ENCODE peak calls at places on chromosomes 13 and 19, in four cellular contexts. L is thoracic aorta, M is transverse colon, C is A673. F is an unnamed sample.
A peak's percentile ranks its signal among the peaks of the same experiment; 100 is the strongest.

GRCh38 chr19:1509589-1510441 is 3.0 kb downstream of the ADAMTSL5 start:
- DNase-seq in L (no peak), C (peak; percentile 52), M (no peak), F (no peak)

GRCh38 chr13:97364031-97364430 is 69.9 kb upstream of the RAP2A start:
- DNase-seq in L (no peak), M (no peak), C (no peak), F (no peak)

GRCh38 chr19:3526507-3527244 is 12.3 kb upstream of the TEKTIP1 start:
- DNase-seq in L (no peak), M (no peak), C (no peak), F (no peak)

GRCh38 chr19:38142176-38143035 is 81.6 kb downstream of the DPF1 start:
- DNase-seq in M (peak; percentile 15), L (no peak), C (peak; percentile 76), F (peak; percentile 60)

GRCh38 chr19:584240-585001 is 5.3 kb upstream of the HCN2 start:
- DNase-seq in L (no peak), C (peak; percentile 83), M (peak; percentile 45), F (no peak)

GRCh38 chr19:14577885-14578427 is 4.9 kb upstream of the CLEC17A start:
- DNase-seq in C (no peak), L (no peak), M (no peak), F (no peak)

GRCh38 chr13:50080158-50080855 is 65.1 kb downstream of the KCNRG start:
- DNase-seq in L (no peak), M (peak; percentile 30), C (peak; percentile 60), F (no peak)

GRCh38 chr19:48363500-48363809 is 285 bp downstream of the TMEM143 start:
- DNase-seq in C (no peak), M (no peak), L (no peak), F (no peak)

GRCh38 chr13:93687261-93687660 is 460.7 kb downstream of the GPC6 start:
- DNase-seq in C (no peak), M (no peak), L (no peak), F (no peak)

GRCh38 chr13:25977216-25977615 is 74.6 kb downstream of the SHISA2 start:
- DNase-seq in M (no peak), L (no peak), C (peak; percentile 76), F (no peak)

GRCh38 chr13:73894995-73895571 is 239.1 kb downstream of the KLF12 start:
- DNase-seq in L (no peak), M (no peak), C (peak; percentile 65), F (no peak)
- H3K4me1 ChIP-seq in L (peaks cover 15% of the 10 kb centered on the region), M (no peaks in the 10 kb centered on the region), C (peaks cover 23% of the 10 kb centered on the region), F (no peaks in the 10 kb centered on the region)

DNA sequence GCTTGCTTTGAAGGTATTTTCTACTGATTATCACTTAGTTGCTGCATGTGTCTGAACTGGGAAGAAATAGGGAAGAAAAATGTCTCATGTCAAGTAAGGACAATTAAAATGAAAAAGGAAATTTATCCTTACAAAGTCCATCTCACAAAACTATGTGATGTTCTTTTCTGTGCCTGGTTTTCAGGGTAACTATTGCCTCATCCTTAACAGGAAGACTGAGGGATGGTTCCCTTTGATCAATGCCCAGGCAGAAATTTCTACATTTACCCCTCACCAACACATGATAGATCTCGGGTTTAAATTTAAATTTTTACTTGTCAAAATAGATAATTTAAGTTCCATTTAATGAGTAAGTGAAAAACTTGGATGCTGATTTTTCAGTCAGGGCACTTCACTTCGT is 3.9 kb upstream of the FOXO1 start:
- DNase-seq in C (no peak), L (no peak), M (no peak), F (no peak)
- H3K4me1 ChIP-seq in C (peaks cover 15% of the 10 kb centered on the region), L (no peaks in the 10 kb centered on the region), M (peaks cover 9% of the 10 kb centered on the region), F (no peaks in the 10 kb centered on the region)

DNA sequence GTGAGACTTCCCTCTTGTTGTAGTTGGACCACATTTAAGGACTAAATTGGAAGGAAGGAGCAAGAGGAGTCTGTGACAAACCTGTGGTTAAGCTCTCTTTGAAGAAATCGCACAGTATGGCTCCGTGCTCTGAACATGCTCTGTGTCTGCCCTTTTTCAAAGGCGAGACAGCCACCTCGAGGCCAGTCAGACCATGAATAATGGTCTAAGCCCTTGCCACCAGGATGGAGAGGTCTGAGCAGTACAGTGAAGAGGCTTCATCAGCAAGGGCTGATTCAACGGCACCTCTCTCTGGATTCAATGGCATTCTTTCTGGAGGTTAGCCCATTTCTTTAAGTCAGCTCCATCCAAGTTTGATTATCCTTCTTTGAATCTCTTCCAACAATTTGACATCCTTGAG is 30.9 kb downstream of the FAM216B start:
- DNase-seq in M (no peak), C (no peak), L (no peak), F (no peak)
- H3K4me1 ChIP-seq in M (no peaks in the 10 kb centered on the region), C (no peaks in the 10 kb centered on the region), L (no peaks in the 10 kb centered on the region), F (no peaks in the 10 kb centered on the region)

GRCh38 chr13:110539894-110540293 is 21.6 kb downstream of the RAB20 start:
- DNase-seq in C (no peak), L (no peak), M (no peak), F (no peak)

GRCh38 chr13:110537116-110537515 is 24.4 kb downstream of the RAB20 start:
- DNase-seq in C (no peak), M (no peak), L (no peak), F (no peak)

GRCh38 chr13:110536006-110536693 is 25.4 kb downstream of the RAB20 start:
- DNase-seq in L (no peak), M (no peak), C (no peak), F (no peak)

GRCh38 chr13:110540871-110541525 is 20.5 kb downstream of the RAB20 start:
- DNase-seq in L (no peak), M (no peak), C (no peak), F (no peak)

DNA sequence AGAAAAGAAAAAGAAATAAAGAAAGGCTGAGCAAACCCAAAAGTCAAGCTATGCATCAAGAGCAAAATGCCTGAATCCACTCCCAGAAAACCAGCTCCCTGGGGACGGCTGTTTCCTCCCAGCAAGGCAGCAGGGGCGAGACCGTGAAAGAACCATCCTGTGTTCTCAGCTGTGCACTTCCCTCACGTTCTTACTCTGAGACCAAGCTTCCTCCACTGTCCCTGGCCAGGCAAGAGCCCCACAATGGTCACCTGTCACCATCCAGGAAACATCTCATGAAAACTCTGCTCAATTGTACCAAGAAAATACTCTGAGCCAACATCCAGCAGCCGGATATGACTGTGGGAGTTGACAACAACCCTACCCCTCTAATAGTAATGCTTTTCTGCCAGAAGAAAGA is 22.9 kb downstream of the RAB20 start:
- DNase-seq in C (peak; percentile 62), L (no peak), M (peak; percentile 45), F (peak; percentile 38)
- H3K4me1 ChIP-seq in C (peaks cover 8% of the 10 kb centered on the region), L (peaks cover 68% of the 10 kb centered on the region), M (peaks cover 25% of the 10 kb centered on the region), F (no peaks in the 10 kb centered on the region)

F was measured in uterus.